ENCODE peak calls at places on chromosomes 13 and 19, in nine cellular contexts. R, A, B, Z, E, S, G, H and V are unnamed samples.

GRCh38 chr19:52286256-52286655 is 10.7 kb upstream of the ZNF480 start:
- DNase-seq in R (no peak), A (no peak), B (no peak), Z (no peak), E (no peak), S (no peak), G (no peak), H (no peak), V (no peak)

GRCh38 chr13:80312967-80313366 is 28.0 kb downstream of the SPRY2 start:
- DNase-seq in R (no peak), A (no peak), B (no peak), Z (no peak), E (no peak), S (no peak), G (no peak), H (no peak), V (no peak)

GRCh38 chr19:18273566-18274302 is 518 bp downstream of the IQCN start:
- DNase-seq in R (no peak), A (no peak), B (no peak), Z (no peak), E (no peak), S (no peak), G (no peak), H (no peak), V (no peak)

GRCh38 chr13:72204291-72204690 is 337.3 kb upstream of the DACH1 start:
- DNase-seq in R (no peak), A (no peak), B (no peak), Z (no peak), E (no peak), S (no peak), G (peak; percentile 2), H (no peak), V (no peak)

GRCh38 chr19:17654993-17655392 is 33.2 kb downstream of the UNC13A start:
- DNase-seq in R (no peak), A (no peak), B (no peak), Z (peak; percentile 48), E (no peak), S (no peak), G (peak; percentile 64), H (no peak), V (no peak)

GRCh38 chr13:43663474-43664090 is 123.2 kb downstream of the ENOX1 start:
- DNase-seq in R (no peak), A (no peak), B (no peak), Z (no peak), E (no peak), S (no peak), G (no peak), H (no peak), V (no peak)

GRCh38 chr19:17737690-17738153 is 13.6 kb upstream of the FCHO1 start:
- DNase-seq in R (no peak), A (no peak), B (no peak), Z (no peak), E (no peak), S (no peak), G (no peak), H (no peak), V (no peak)

GRCh38 chr13:113657851-113658741 is at the start of gene ATP4B:
- DNase-seq in R (peak; percentile 72), A (no peak), B (no peak), Z (no peak), E (no peak), S (peak; percentile 67), G (no peak), H (peak; percentile 40), V (no peak)

GRCh38 chr19:50492303-50493052 is 15.8 kb upstream of the GARIN5A start:
- DNase-seq in R (no peak), A (no peak), B (peak; percentile 38), Z (no peak), E (no peak), S (no peak), G (no peak), H (peak; percentile 45), V (no peak)

GRCh38 chr13:43764349-43764748 is 22.4 kb downstream of the ENOX1 start:
- DNase-seq in R (no peak), A (no peak), B (no peak), Z (no peak), E (no peak), S (no peak), G (no peak), H (no peak), V (no peak)

GRCh38 chr13:96052655-96053002 is 572 bp downstream of the UGGT2 start:
- DNase-seq in R (no peak), A (no peak), B (peak; percentile 45), Z (peak; percentile 44), E (peak; percentile 58), S (no peak), G (peak; percentile 37), H (no peak), V (no peak)

GRCh38 chr13:82206241-82206640 is 1676.0 kb downstream of the SLITRK1 start:
- DNase-seq in R (no peak), A (no peak), B (no peak), Z (no peak), E (no peak), S (no peak), G (no peak), H (no peak), V (no peak)

GRCh38 chr19:36488816-36489138 is 584 bp downstream of the ZNF566 start:
- DNase-seq in R (no peak), A (no peak), B (no peak), Z (no peak), E (no peak), S (no peak), G (peak; percentile 13), H (no peak), V (no peak)

GRCh38 chr19:50204811-50205675 is 1.6 kb downstream of the MYH14 start:
- DNase-seq in R (peak; percentile 94), A (peak; percentile 83), B (no peak), Z (peak; percentile 96), E (no peak), S (no peak), G (peak; percentile 65), H (no peak), V (peak; percentile 78)

GRCh38 chr19:55705972-55706371 is 30.9 kb downstream of the EPN1 start:
- DNase-seq in R (no peak), A (no peak), B (no peak), Z (no peak), E (no peak), S (no peak), G (no peak), H (no peak), V (no peak)

GRCh38 chr13:99399623-99399974 is 92.4 kb upstream of the GPR183 start:
- DNase-seq in R (peak; percentile 15), A (no peak), B (no peak), Z (no peak), E (no peak), S (no peak), G (no peak), H (no peak), V (no peak)

GRCh38 chr13:50410921-50411712 is 395.9 kb downstream of the KCNRG start:
- DNase-seq in R (no peak), A (no peak), B (no peak), Z (no peak), E (peak; percentile 94), S (no peak), G (peak; percentile 69), H (no peak), V (no peak)

GRCh38 chr13:77343841-77344240 is 16.9 kb upstream of the MYCBP2 start:
- DNase-seq in R (no peak), A (no peak), B (no peak), Z (no peak), E (no peak), S (no peak), G (no peak), H (no peak), V (no peak)

GRCh38 chr13:31859546-31859945 is 120.2 kb downstream of the RXFP2 start:
- DNase-seq in R (no peak), A (no peak), B (no peak), Z (no peak), E (no peak), S (no peak), G (no peak), H (no peak), V (no peak)

GRCh38 chr13:47796816-47797215 is 204.3 kb downstream of the SUCLA2 start:
- DNase-seq in R (no peak), A (no peak), B (no peak), Z (peak; percentile 7), E (no peak), S (no peak), G (no peak), H (no peak), V (no peak)

GRCh38 chr19:7655581-7655980 is 13.3 kb upstream of the RETN start:
- DNase-seq in R (no peak), A (no peak), B (peak; percentile 92), Z (no peak), E (peak; percentile 15), S (no peak), G (no peak), H (no peak), V (no peak)

GRCh38 chr13:43374621-43375020 is 351.2 kb downstream of the DNAJC15 start:
- DNase-seq in R (no peak), A (no peak), B (no peak), Z (no peak), E (no peak), S (no peak), G (no peak), H (no peak), V (no peak)

GRCh38 chr19:38158730-38159129 is 65.3 kb downstream of the DPF1 start:
- DNase-seq in R (no peak), A (no peak), B (no peak), Z (no peak), E (no peak), S (no peak), G (no peak), H (no peak), V (no peak)

GRCh38 chr19:44025217-44025936 is at the start of gene ZNF222:
- DNase-seq in R (peak; percentile 83), A (peak; percentile 83), B (peak; percentile 74), Z (peak; percentile 91), E (peak; percentile 88), S (peak; percentile 84), G (peak; percentile 73), H (peak; percentile 88), V (peak; percentile 67)
- TF ChIP-seq POLR2AphosphoS5 in R (no peak), A (peak; percentile 85), B (peak; percentile 53), Z (peak; percentile 73), E (no peak), S (no peak), G (peak; percentile 63), H (peak; percentile 19), V (no peak)

GRCh38 chr19:47352095-47352494 is 3.0 kb downstream of the DHX34 start:
- DNase-seq in R (no peak), A (no peak), B (no peak), Z (no peak), E (no peak), S (no peak), G (no peak), H (no peak), V (no peak)
- H3K27ac ChIP-seq in R (no peak overlapping the region), A (no peak overlapping the region), B (no peak overlapping the region), Z (no peak overlapping the region), E (no peak overlapping the region), S (no peak overlapping the region), G (no peak overlapping the region), H (no peak overlapping the region), V (no peak overlapping the region)

GRCh38 chr13:75566658-75567057 is 17.1 kb downstream of the UCHL3 start:
- DNase-seq in R (no peak), A (no peak), B (no peak), Z (peak; percentile 29), E (peak; percentile 46), S (no peak), G (no peak), H (no peak), V (no peak)
- TF ChIP-seq CTCF in R (no peak), A (peak; percentile 31), B (no peak), Z (no peak), E (peak; percentile 22), S (no peak), G (peak; percentile 18), H (no peak), V (no peak)

GRCh38 chr19:1249298-1249989 is 1.1 kb downstream of the MIDN start:
- DNase-seq in R (peak; percentile 98), A (peak; percentile 96), B (peak; percentile 90), Z (peak; percentile 96), E (peak; percentile 94), S (peak; percentile 96), G (peak; percentile 89), H (peak; percentile 98), V (peak; percentile 97)
- TF ChIP-seq POLR2AphosphoS5 in R (peak; percentile 79), A (peak; percentile 85), B (peak; percentile 77), Z (peak; percentile 91), E (peak; percentile 53), S (peak; percentile 78), G (peak; percentile 92), H (peak; percentile 98), V (peak; percentile 78)